ENCODE peak calls at places on chromosome X, in seven cellular contexts. I is stimulated activated CD8-positive, alpha-beta memory T cell treated with anti-CD3 and anti-CD28 coated beads, Interleukin-4, amount 100 ng/mL, for 4 hours; B is B cell; V is thoracic aorta; K is iris pigment epithelial cell; H is HTR-8/SVneo; X is globus pallidus. G is an unnamed sample.

GRCh38 chrX:37383313-37383712 is 34.1 kb downstream of the PRRG1 start:
- DNase-seq in H (peak; percentile 1), X (no peak), V (no peak), I (no peak), B (no peak), K (peak; percentile 26), G (no peak)

GRCh38 chrX:74506310-74507115 is 85.2 kb downstream of the SLC16A2 start:
- DNase-seq in K (no peak), X (no peak), I (no peak), H (no peak), B (peak; percentile 50), V (no peak), G (no peak)

GRCh38 chrX:42748067-42748850 is 29.7 kb downstream of the PPP1R2C start:
- DNase-seq in K (peak; percentile 24), V (no peak), I (no peak), X (no peak), H (no peak), B (no peak), G (peak; percentile 38)

GRCh38 chrX:17579021-17579420 is 158.3 kb upstream of the SCML1 start:
- DNase-seq in V (no peak), B (no peak), I (no peak), H (no peak), K (no peak), X (no peak), G (no peak)

GRCh38 chrX:69387559-69388487 is 116.3 kb upstream of the NALF2 start:
- DNase-seq in X (peak; percentile 20), V (no peak), B (peak; percentile 32), I (no peak), H (peak; percentile 26), K (peak; percentile 20), G (peak; percentile 1)

GRCh38 chrX:68249401-68249831 is 183.9 kb downstream of the OPHN1 start:
- DNase-seq in V (no peak), H (no peak), I (no peak), K (no peak), B (no peak), X (peak; percentile 39), G (no peak)

GRCh38 chrX:43846558-43846957 is 35.7 kb downstream of the MAOB start:
- DNase-seq in B (no peak), X (no peak), V (no peak), I (no peak), K (no peak), H (no peak), G (no peak)

GRCh38 chrX:49137492-49137891 is 14.0 kb upstream of the GPKOW start:
- DNase-seq in B (no peak), I (no peak), K (no peak), H (no peak), X (no peak), V (no peak), G (no peak)

GRCh38 chrX:45196701-45197100 is 4.0 kb downstream of the DIPK2B start:
- DNase-seq in K (peak; percentile 20), B (no peak), I (no peak), X (no peak), H (no peak), V (no peak), G (peak; percentile 3)

GRCh38 chrX:1597345-1598020 is 6.1 kb downstream of the AKAP17A start:
- DNase-seq in B (no peak), V (no peak), K (no peak), H (no peak), X (no peak), I (no peak), G (no peak)

GRCh38 chrX:96791559-96791958 is 92.1 kb upstream of the RPA4 start:
- DNase-seq in B (no peak), K (peak; percentile 18), I (no peak), H (no peak), V (no peak), X (no peak), G (peak; percentile 45)

GRCh38 chrX:39559229-39559628 is 538.5 kb downstream of the BCOR start:
- DNase-seq in K (peak; percentile 8), H (no peak), X (no peak), V (no peak), I (no peak), B (no peak), G (peak; percentile 17)

GRCh38 chrX:132837971-132838370 is 120.5 kb downstream of the HS6ST2 start:
- DNase-seq in V (no peak), B (no peak), H (no peak), X (no peak), K (no peak), I (no peak), G (no peak)

GRCh38 chrX:112512509-112512908 is 167.2 kb downstream of the LHFPL1 start:
- DNase-seq in I (no peak), H (no peak), K (no peak), X (no peak), B (no peak), V (no peak), G (no peak)

GRCh38 chrX:144612076-144612475 is 635.2 kb upstream of the SPANXN1 start:
- DNase-seq in K (no peak), V (no peak), B (no peak), X (no peak), I (no peak), H (no peak), G (no peak)

GRCh38 chrX:30593435-30594200 is 16.1 kb upstream of the TASL start:
- DNase-seq in K (no peak), I (no peak), B (peak; percentile 61), H (no peak), V (no peak), X (no peak), G (no peak)

GRCh38 chrX:10190367-10190766 is 33.6 kb downstream of the CLCN4 start:
- DNase-seq in B (peak; percentile 63), X (peak; percentile 64), H (peak; percentile 53), V (no peak), K (peak; percentile 82), I (no peak), G (peak; percentile 80)

GRCh38 chrX:129495941-129496340 is 27.3 kb downstream of the SMARCA1 start:
- DNase-seq in V (no peak), X (no peak), I (no peak), K (peak; percentile 60), H (no peak), B (no peak), G (peak; percentile 36)

GRCh38 chrX:154986826-154987575 is 35.5 kb downstream of the F8 start:
- DNase-seq in H (no peak), K (no peak), B (no peak), X (peak; percentile 12), I (no peak), V (no peak), G (no peak)

GRCh38 chrX:12210921-12211320 is 72.6 kb downstream of the FRMPD4 start:
- DNase-seq in B (no peak), K (no peak), X (no peak), V (no peak), H (peak; percentile 7), I (no peak), G (peak; percentile 23)

GRCh38 chrX:37809970-37810369 is 30.1 kb downstream of the CYBB start:
- DNase-seq in H (no peak), I (no peak), X (no peak), K (no peak), V (no peak), B (no peak), G (no peak)